ENCODE peak calls at places on chromosomes 12 and 14, in seven cellular contexts. One of them, this sample, is unnamed.

GRCh38 chr12:101935769-101936741 is 58.7 kb downstream of the DRAM1 start:
- DNase-seq in NCI-H1105 treated with DMSO at 0.1 percent for 48 hours: no peak
- DNase-seq in cerebellum: no peak
- DNase-seq in endothelial cell: no peak
- DNase-seq in RPMI7951: peak; percentile 86
- DNase-seq in effector CD4-positive, alpha-beta T cell: no peak
- DNase-seq in fibroblast of mammary gland: peak; percentile 98
- DNase-seq in this sample: no peak

GRCh38 chr12:100953677-100954076 is 159.1 kb downstream of the ANO4 start:
- DNase-seq in fibroblast of mammary gland: no peak
- DNase-seq in cerebellum: no peak
- DNase-seq in NCI-H1105 treated with DMSO at 0.1 percent for 48 hours: no peak
- DNase-seq in RPMI7951: no peak
- DNase-seq in effector CD4-positive, alpha-beta T cell: no peak
- DNase-seq in endothelial cell: no peak
- DNase-seq in this sample: no peak

GRCh38 chr14:59189281-59189821 is 884 bp downstream of the DAAM1 start:
- DNase-seq in fibroblast of mammary gland: no peak
- DNase-seq in effector CD4-positive, alpha-beta T cell: peak; percentile 18
- DNase-seq in RPMI7951: no peak
- DNase-seq in NCI-H1105 treated with DMSO at 0.1 percent for 48 hours: no peak
- DNase-seq in endothelial cell: no peak
- DNase-seq in cerebellum: peak; percentile 15
- DNase-seq in this sample: peak; percentile 58

GRCh38 chr12:12715459-12716150 is 1.6 kb upstream of the CDKN1B start:
- DNase-seq in cerebellum: no peak
- DNase-seq in effector CD4-positive, alpha-beta T cell: no peak
- DNase-seq in NCI-H1105 treated with DMSO at 0.1 percent for 48 hours: peak; percentile 64
- DNase-seq in RPMI7951: peak; percentile 68
- DNase-seq in fibroblast of mammary gland: no peak
- DNase-seq in endothelial cell: no peak
- DNase-seq in this sample: no peak

GRCh38 chr14:22598896-22599244 is 770 bp downstream of the ABHD4 start:
- DNase-seq in effector CD4-positive, alpha-beta T cell: peak; percentile 6
- DNase-seq in NCI-H1105 treated with DMSO at 0.1 percent for 48 hours: peak; percentile 34
- DNase-seq in cerebellum: no peak
- DNase-seq in endothelial cell: no peak
- DNase-seq in RPMI7951: peak; percentile 54
- DNase-seq in fibroblast of mammary gland: peak; percentile 65
- DNase-seq in this sample: no peak

GRCh38 chr12:79674629-79675028 is 16.1 kb downstream of the PAWR start:
- DNase-seq in endothelial cell: no peak
- DNase-seq in fibroblast of mammary gland: peak; percentile 62
- DNase-seq in RPMI7951: peak; percentile 71
- DNase-seq in NCI-H1105 treated with DMSO at 0.1 percent for 48 hours: no peak
- DNase-seq in cerebellum: no peak
- DNase-seq in effector CD4-positive, alpha-beta T cell: no peak
- DNase-seq in this sample: no peak

GRCh38 chr12:14612895-14613294 is 45.2 kb upstream of the PLBD1 start:
- DNase-seq in NCI-H1105 treated with DMSO at 0.1 percent for 48 hours: peak; percentile 33
- DNase-seq in effector CD4-positive, alpha-beta T cell: no peak
- DNase-seq in fibroblast of mammary gland: no peak
- DNase-seq in RPMI7951: no peak
- DNase-seq in cerebellum: no peak
- DNase-seq in endothelial cell: no peak
- DNase-seq in this sample: no peak

GRCh38 chr14:92513966-92514843 is 624 bp downstream of the RIN3 start:
- DNase-seq in RPMI7951: no peak
- DNase-seq in cerebellum: no peak
- DNase-seq in effector CD4-positive, alpha-beta T cell: no peak
- DNase-seq in NCI-H1105 treated with DMSO at 0.1 percent for 48 hours: no peak
- DNase-seq in fibroblast of mammary gland: peak; percentile 32
- DNase-seq in endothelial cell: peak; percentile 28
- DNase-seq in this sample: no peak

GRCh38 chr14:75005357-75005756 is 2.6 kb downstream of the EIF2B2 start:
- DNase-seq in effector CD4-positive, alpha-beta T cell: no peak
- DNase-seq in NCI-H1105 treated with DMSO at 0.1 percent for 48 hours: no peak
- DNase-seq in endothelial cell: no peak
- DNase-seq in RPMI7951: no peak
- DNase-seq in cerebellum: no peak
- DNase-seq in fibroblast of mammary gland: no peak
- DNase-seq in this sample: no peak

This sample was measured in D341Med.